ENCODE peak calls at places on chromosomes 12 and 14, in ten cellular contexts. O, N, G, U, V, R, Z, Y, A and M are unnamed samples.

GRCh38 chr12:3601466-3602150 is 110.6 kb downstream of the PRMT8 start:
- DNase-seq in O (no peak), N (no peak), G (no peak), U (no peak), V (no peak), R (no peak), Z (no peak), Y (no peak), A (no peak), M (no peak)

GRCh38 chr14:35223927-35224326 is 68.3 kb upstream of the PSMA6 start:
- DNase-seq in O (no peak), N (no peak), G (no peak), U (no peak), V (no peak), R (no peak), Z (peak; percentile 30), Y (no peak), A (no peak), M (no peak)

GRCh38 chr12:100904270-100904669 is 109.7 kb downstream of the ANO4 start:
- DNase-seq in O (no peak), N (no peak), G (no peak), U (no peak), V (no peak), R (no peak), Z (no peak), Y (no peak), A (no peak), M (no peak)

GRCh38 chr14:101821528-101821927 is 60.0 kb downstream of the PPP2R5C start:
- DNase-seq in O (no peak), N (no peak), G (no peak), U (no peak), V (peak; percentile 63), R (peak; percentile 39), Z (no peak), Y (no peak), A (no peak), M (no peak)

GRCh38 chr12:109736552-109737108 is 23.0 kb downstream of the FAM222A start:
- DNase-seq in O (no peak), N (peak; percentile 24), G (no peak), U (no peak), V (no peak), R (no peak), Z (peak; percentile 42), Y (peak; percentile 74), A (peak; percentile 67), M (peak; percentile 65)

GRCh38 chr12:50545783-50546182 is 41.0 kb downstream of the DIP2B start:
- DNase-seq in O (no peak), N (no peak), G (no peak), U (no peak), V (no peak), R (no peak), Z (peak; percentile 32), Y (no peak), A (no peak), M (peak; percentile 34)

GRCh38 chr12:14394317-14395058 is 29.0 kb downstream of the ATF7IP start:
- DNase-seq in O (no peak), N (no peak), G (no peak), U (no peak), V (no peak), R (no peak), Z (peak; percentile 94), Y (peak; percentile 56), A (no peak), M (peak; percentile 78)

GRCh38 chr12:104190151-104190550 is 25.4 kb upstream of the TXNRD1 start:
- DNase-seq in O (no peak), N (no peak), G (no peak), U (no peak), V (no peak), R (no peak), Z (peak; percentile 65), Y (no peak), A (no peak), M (no peak)